ENCODE peak calls at places on chromosome 15, in seven cellular contexts. One of them, this sample, is unnamed.

GRCh38 chr15:71183063-71183462 is 67.8 kb downstream of the THSD4 start:
- DNase-seq in foreskin fibroblast: no peak
- DNase-seq in ovary: no peak
- DNase-seq in GM10248: no peak
- DNase-seq in SK-N-SH: no peak
- DNase-seq in sigmoid colon: no peak
- DNase-seq in heart left ventricle: no peak
- DNase-seq in this sample: no peak

GRCh38 chr15:82950295-82950694 is 2.2 kb downstream of the HOMER2 start:
- DNase-seq in GM10248: peak
- DNase-seq in ovary: no peak
- DNase-seq in sigmoid colon: no peak
- DNase-seq in foreskin fibroblast: no peak
- DNase-seq in heart left ventricle: no peak
- DNase-seq in SK-N-SH: no peak
- DNase-seq in this sample: no peak

GRCh38 chr15:36365963-36366362 is 213.5 kb upstream of the CDIN1 start:
- DNase-seq in SK-N-SH: no peak
- DNase-seq in foreskin fibroblast: no peak
- DNase-seq in sigmoid colon: no peak
- DNase-seq in ovary: no peak
- DNase-seq in heart left ventricle: no peak
- DNase-seq in GM10248: no peak
- DNase-seq in this sample: no peak

GRCh38 chr15:99102332-99103235 is 2.3 kb upstream of the SYNM start:
- DNase-seq in sigmoid colon: peak
- DNase-seq in ovary: no peak
- DNase-seq in foreskin fibroblast: no peak
- DNase-seq in SK-N-SH: peak
- DNase-seq in GM10248: no peak
- DNase-seq in heart left ventricle: no peak
- DNase-seq in this sample: no peak

GRCh38 chr15:51493892-51494291 is 128.7 kb downstream of the DMXL2 start:
- DNase-seq in heart left ventricle: no peak
- DNase-seq in ovary: no peak
- DNase-seq in GM10248: no peak
- DNase-seq in SK-N-SH: no peak
- DNase-seq in foreskin fibroblast: no peak
- DNase-seq in sigmoid colon: no peak
- DNase-seq in this sample: no peak

GRCh38 chr15:67807836-67808235 is 17.5 kb upstream of the SKOR1 start:
- DNase-seq in foreskin fibroblast: no peak
- DNase-seq in sigmoid colon: peak
- DNase-seq in ovary: no peak
- DNase-seq in SK-N-SH: no peak
- DNase-seq in GM10248: no peak
- DNase-seq in heart left ventricle: no peak
- DNase-seq in this sample: no peak

GRCh38 chr15:41281236-41281635 is 50.2 kb downstream of the CHP1 start:
- DNase-seq in sigmoid colon: no peak
- DNase-seq in SK-N-SH: no peak
- DNase-seq in GM10248: no peak
- DNase-seq in heart left ventricle: no peak
- DNase-seq in ovary: no peak
- DNase-seq in foreskin fibroblast: peak
- DNase-seq in this sample: no peak

GRCh38 chr15:94229591-94230365 is 1.6 kb upstream of the MCTP2 start:
- DNase-seq in SK-N-SH: no peak
- DNase-seq in ovary: no peak
- DNase-seq in heart left ventricle: no peak
- DNase-seq in sigmoid colon: no peak
- DNase-seq in GM10248: peak
- DNase-seq in foreskin fibroblast: no peak
- DNase-seq in this sample: peak

GRCh38 chr15:78396976-78397375 is 41.0 kb upstream of the IREB2 start:
- DNase-seq in heart left ventricle: no peak
- DNase-seq in GM10248: no peak
- DNase-seq in sigmoid colon: peak
- DNase-seq in ovary: peak
- DNase-seq in foreskin fibroblast: peak
- DNase-seq in SK-N-SH: no peak
- DNase-seq in this sample: peak

GRCh38 chr15:95018888-95019545 is 787.7 kb downstream of the MCTP2 start:
- DNase-seq in heart left ventricle: no peak
- DNase-seq in GM10248: no peak
- DNase-seq in sigmoid colon: no peak
- DNase-seq in SK-N-SH: no peak
- DNase-seq in foreskin fibroblast: peak
- DNase-seq in ovary: no peak
- DNase-seq in this sample: peak

GRCh38 chr15:81398910-81399551 is 25.0 kb upstream of the TMC3 start:
- DNase-seq in GM10248: no peak
- DNase-seq in ovary: no peak
- DNase-seq in foreskin fibroblast: peak
- DNase-seq in heart left ventricle: no peak
- DNase-seq in sigmoid colon: no peak
- DNase-seq in SK-N-SH: no peak
- DNase-seq in this sample: no peak

GRCh38 chr15:31577103-31577502 is 250.5 kb downstream of the KLF13 start:
- DNase-seq in ovary: no peak
- DNase-seq in SK-N-SH: no peak
- DNase-seq in GM10248: no peak
- DNase-seq in heart left ventricle: no peak
- DNase-seq in sigmoid colon: no peak
- DNase-seq in foreskin fibroblast: no peak
- DNase-seq in this sample: no peak

GRCh38 chr15:43266834-43267233 is at the start of gene TGM5:
- DNase-seq in GM10248: no peak
- DNase-seq in sigmoid colon: no peak
- DNase-seq in foreskin fibroblast: no peak
- DNase-seq in heart left ventricle: no peak
- DNase-seq in ovary: no peak
- DNase-seq in SK-N-SH: no peak
- DNase-seq in this sample: no peak

GRCh38 chr15:58387130-58387529 is 44.7 kb upstream of the LIPC start:
- DNase-seq in heart left ventricle: no peak
- DNase-seq in SK-N-SH: no peak
- DNase-seq in foreskin fibroblast: peak
- DNase-seq in sigmoid colon: no peak
- DNase-seq in GM10248: no peak
- DNase-seq in ovary: no peak
- DNase-seq in this sample: no peak

GRCh38 chr15:64653757-64654156 is 121.6 kb downstream of the RBPMS2 start:
- DNase-seq in heart left ventricle: no peak
- DNase-seq in GM10248: no peak
- DNase-seq in foreskin fibroblast: no peak
- DNase-seq in SK-N-SH: no peak
- DNase-seq in sigmoid colon: no peak
- DNase-seq in ovary: no peak
- DNase-seq in this sample: no peak

GRCh38 chr15:71612869-71613268 is 197.5 kb upstream of the NR2E3 start:
- DNase-seq in GM10248: no peak
- DNase-seq in SK-N-SH: no peak
- DNase-seq in heart left ventricle: no peak
- DNase-seq in ovary: no peak
- DNase-seq in sigmoid colon: no peak
- DNase-seq in foreskin fibroblast: no peak
- DNase-seq in this sample: no peak

GRCh38 chr15:52866698-52867097 is 76.6 kb upstream of the ONECUT1 start:
- DNase-seq in GM10248: no peak
- DNase-seq in heart left ventricle: no peak
- DNase-seq in ovary: no peak
- DNase-seq in sigmoid colon: no peak
- DNase-seq in foreskin fibroblast: no peak
- DNase-seq in SK-N-SH: no peak
- DNase-seq in this sample: no peak

GRCh38 chr15:55403531-55403930 is 4.6 kb downstream of the CCPG1 start:
- DNase-seq in ovary: no peak
- DNase-seq in heart left ventricle: no peak
- DNase-seq in sigmoid colon: no peak
- DNase-seq in GM10248: no peak
- DNase-seq in foreskin fibroblast: no peak
- DNase-seq in SK-N-SH: no peak
- DNase-seq in this sample: no peak

GRCh38 chr15:90889736-90890456 is 5.6 kb downstream of the FES start:
- DNase-seq in heart left ventricle: no peak
- DNase-seq in ovary: no peak
- DNase-seq in foreskin fibroblast: no peak
- DNase-seq in sigmoid colon: peak
- DNase-seq in GM10248: no peak
- DNase-seq in SK-N-SH: no peak
- DNase-seq in this sample: no peak

GRCh38 chr15:46080018-46080417 is 445.2 kb downstream of the SQOR start:
- DNase-seq in foreskin fibroblast: peak
- DNase-seq in SK-N-SH: peak
- DNase-seq in GM10248: no peak
- DNase-seq in sigmoid colon: no peak
- DNase-seq in heart left ventricle: no peak
- DNase-seq in ovary: no peak
- DNase-seq in this sample: no peak

GRCh38 chr15:46077220-46077619 is 442.4 kb downstream of the SQOR start:
- DNase-seq in heart left ventricle: no peak
- DNase-seq in SK-N-SH: no peak
- DNase-seq in sigmoid colon: no peak
- DNase-seq in ovary: no peak
- DNase-seq in foreskin fibroblast: no peak
- DNase-seq in GM10248: no peak
- DNase-seq in this sample: no peak
- TF ChIP-seq CTCF in heart left ventricle: no peak
- TF ChIP-seq CTCF in SK-N-SH: no peak
- TF ChIP-seq CTCF in sigmoid colon: no peak
- TF ChIP-seq CTCF in ovary: no peak
- TF ChIP-seq CTCF in foreskin fibroblast: no peak
- TF ChIP-seq CTCF in GM10248: no peak
- TF ChIP-seq CTCF in this sample: no peak

GRCh38 chr15:74788716-74789151 is 6.9 kb downstream of the CSK start:
- DNase-seq in heart left ventricle: no peak
- DNase-seq in sigmoid colon: no peak
- DNase-seq in SK-N-SH: no peak
- DNase-seq in ovary: no peak
- DNase-seq in GM10248: peak
- DNase-seq in foreskin fibroblast: no peak
- DNase-seq in this sample: peak

GRCh38 chr15:74786659-74787165 is 4.8 kb downstream of the CSK start:
- DNase-seq in sigmoid colon: peak
- DNase-seq in ovary: no peak
- DNase-seq in heart left ventricle: peak
- DNase-seq in SK-N-SH: no peak
- DNase-seq in foreskin fibroblast: no peak
- DNase-seq in GM10248: no peak
- DNase-seq in this sample: no peak

GRCh38 chr15:74788042-74788715 is 6.3 kb downstream of the CSK start:
- DNase-seq in sigmoid colon: no peak
- DNase-seq in heart left ventricle: no peak
- DNase-seq in GM10248: no peak
- DNase-seq in SK-N-SH: no peak
- DNase-seq in foreskin fibroblast: no peak
- DNase-seq in ovary: no peak
- DNase-seq in this sample: no peak

GRCh38 chr15:74789171-74789627 is 7.3 kb downstream of the CSK start:
- DNase-seq in SK-N-SH: no peak
- DNase-seq in heart left ventricle: no peak
- DNase-seq in GM10248: no peak
- DNase-seq in ovary: no peak
- DNase-seq in sigmoid colon: peak
- DNase-seq in foreskin fibroblast: no peak
- DNase-seq in this sample: peak

GRCh38 chr15:74787251-74788041 is 5.6 kb downstream of the CSK start:
- DNase-seq in foreskin fibroblast: peak
- DNase-seq in sigmoid colon: peak
- DNase-seq in SK-N-SH: peak
- DNase-seq in ovary: no peak
- DNase-seq in heart left ventricle: peak
- DNase-seq in GM10248: peak
- DNase-seq in this sample: peak
- TF ChIP-seq CTCF in foreskin fibroblast: peak
- TF ChIP-seq CTCF in sigmoid colon: no peak
- TF ChIP-seq CTCF in SK-N-SH: peak
- TF ChIP-seq CTCF in ovary: no peak
- TF ChIP-seq CTCF in heart left ventricle: peak
- TF ChIP-seq CTCF in GM10248: peak
- TF ChIP-seq CTCF in this sample: peak

GRCh38 chr15:37824717-37825382 is 109.6 kb upstream of the TMCO5A start:
- DNase-seq in sigmoid colon: no peak
- DNase-seq in foreskin fibroblast: peak
- DNase-seq in GM10248: no peak
- DNase-seq in ovary: no peak
- DNase-seq in heart left ventricle: no peak
- DNase-seq in SK-N-SH: no peak
- DNase-seq in this sample: no peak
- TF ChIP-seq CTCF in sigmoid colon: no peak
- TF ChIP-seq CTCF in foreskin fibroblast: peak
- TF ChIP-seq CTCF in GM10248: no peak
- TF ChIP-seq CTCF in ovary: no peak
- TF ChIP-seq CTCF in heart left ventricle: no peak
- TF ChIP-seq CTCF in SK-N-SH: peak
- TF ChIP-seq CTCF in this sample: no peak

GRCh38 chr15:48966595-48967301 is 3.0 kb upstream of the SHC4 start:
- DNase-seq in sigmoid colon: no peak
- DNase-seq in ovary: no peak
- DNase-seq in SK-N-SH: no peak
- DNase-seq in heart left ventricle: no peak
- DNase-seq in GM10248: peak
- DNase-seq in foreskin fibroblast: peak
- DNase-seq in this sample: peak

GRCh38 chr15:48968066-48968465 is 4.3 kb upstream of the SHC4 start:
- DNase-seq in ovary: no peak
- DNase-seq in heart left ventricle: no peak
- DNase-seq in sigmoid colon: no peak
- DNase-seq in GM10248: no peak
- DNase-seq in foreskin fibroblast: no peak
- DNase-seq in SK-N-SH: no peak
- DNase-seq in this sample: no peak

GRCh38 chr15:48964898-48965297 is 1.2 kb upstream of the SHC4 start:
- DNase-seq in SK-N-SH: no peak
- DNase-seq in heart left ventricle: no peak
- DNase-seq in ovary: no peak
- DNase-seq in foreskin fibroblast: no peak
- DNase-seq in sigmoid colon: no peak
- DNase-seq in GM10248: no peak
- DNase-seq in this sample: no peak

GRCh38 chr15:48967336-48967735 is 3.6 kb upstream of the SHC4 start:
- DNase-seq in ovary: no peak
- DNase-seq in foreskin fibroblast: no peak
- DNase-seq in heart left ventricle: no peak
- DNase-seq in GM10248: no peak
- DNase-seq in SK-N-SH: no peak
- DNase-seq in sigmoid colon: no peak
- DNase-seq in this sample: no peak

DNA sequence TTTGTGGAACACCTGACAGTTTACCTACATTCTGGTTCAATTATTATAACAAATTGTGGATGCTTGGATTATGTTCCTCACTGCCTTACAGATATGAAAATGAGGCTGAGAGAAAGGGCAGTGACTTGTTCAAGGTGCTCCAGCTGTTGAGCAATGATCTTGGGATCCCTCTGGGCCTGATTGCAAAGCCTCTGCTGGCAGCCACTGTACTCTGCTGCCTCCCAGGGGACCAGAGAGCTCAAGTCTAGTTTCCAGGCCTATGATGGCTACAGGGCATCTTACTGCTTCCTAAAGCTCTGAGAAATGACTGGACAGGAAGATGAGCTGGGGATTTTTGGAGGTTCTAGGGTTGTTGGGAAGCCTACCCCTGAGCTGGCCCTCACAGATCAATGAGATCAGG is 2.3 kb upstream of the SHC4 start:
- DNase-seq in SK-N-SH: no peak
- DNase-seq in foreskin fibroblast: peak
- DNase-seq in sigmoid colon: no peak
- DNase-seq in heart left ventricle: no peak
- DNase-seq in ovary: no peak
- DNase-seq in GM10248: peak
- DNase-seq in this sample: peak
- TF ChIP-seq CTCF in SK-N-SH: peak
- TF ChIP-seq CTCF in foreskin fibroblast: peak
- TF ChIP-seq CTCF in sigmoid colon: no peak
- TF ChIP-seq CTCF in heart left ventricle: no peak
- TF ChIP-seq CTCF in ovary: no peak
- TF ChIP-seq CTCF in GM10248: peak
- TF ChIP-seq CTCF in this sample: peak

This sample was measured in activated CD8-positive, alpha-beta T cell treated with anti-CD3 and anti-CD28 coated beads for 36 hours.